ENCODE peak calls at places on chromosomes 2 and 18, in eight cellular contexts. T is tibial artery; P is NCI-H446; W is sigmoid colon; D is HTR-8/SVneo; Z is LoVo; J is stimulated activated CD4-positive, alpha-beta T cell treated with anti-CD3 and anti-CD28 coated beads, Interleukin-15, amount 100 ng/mL, for 48 hours; C is GDM1. M is an unnamed sample.

GRCh38 chr2:3481011-3481400 is 38.3 kb downstream of the ADI1 start:
- DNase-seq in T (no peak), P (no peak), W (no peak), D (no peak), Z (no peak), J (no peak), C (no peak), M (peak)

GRCh38 chr2:175698076-175698475 is 304.0 kb downstream of the LNPK start:
- DNase-seq in T (no peak), P (no peak), W (no peak), D (no peak), Z (no peak), J (no peak), C (no peak), M (no peak)

GRCh38 chr2:120267348-120267747 is 14.7 kb downstream of the RALB start:
- DNase-seq in T (no peak), P (no peak), W (no peak), D (no peak), Z (no peak), J (no peak), C (no peak), M (no peak)

GRCh38 chr18:10047237-10047636 is 133.4 kb downstream of the VAPA start:
- DNase-seq in T (no peak), P (no peak), W (no peak), D (no peak), Z (no peak), J (no peak), C (no peak), M (peak)

GRCh38 chr18:10270160-10270571 is 184.3 kb upstream of the APCDD1 start:
- DNase-seq in T (peak), P (no peak), W (no peak), D (no peak), Z (no peak), J (no peak), C (no peak), M (no peak)

GRCh38 chr2:172361360-172361759 is 66.0 kb upstream of the ITGA6 start:
- DNase-seq in T (no peak), P (no peak), W (no peak), D (no peak), Z (peak), J (no peak), C (no peak), M (no peak)

GRCh38 chr18:23341383-23341782 is 111.7 kb upstream of the RIOK3 start:
- DNase-seq in T (no peak), P (no peak), W (no peak), D (no peak), Z (no peak), J (peak), C (no peak), M (no peak)

GRCh38 chr18:80006726-80007125 is 18.4 kb upstream of the TXNL4A start:
- DNase-seq in T (no peak), P (no peak), W (no peak), D (no peak), Z (no peak), J (no peak), C (no peak), M (no peak)

GRCh38 chr2:148794558-148794957 is 80.5 kb upstream of the KIF5C start:
- DNase-seq in T (no peak), P (no peak), W (no peak), D (no peak), Z (no peak), J (no peak), C (no peak), M (no peak)

GRCh38 chr2:150389487-150389886 is 98.0 kb downstream of the RND3 start:
- DNase-seq in T (no peak), P (no peak), W (no peak), D (no peak), Z (no peak), J (no peak), C (no peak), M (no peak)

GRCh38 chr2:226398580-226398979 is 401.0 kb downstream of the IRS1 start:
- DNase-seq in T (no peak), P (no peak), W (no peak), D (no peak), Z (no peak), J (no peak), C (no peak), M (no peak)

GRCh38 chr2:237201461-237202287 is 116.0 kb downstream of the COPS8 start:
- DNase-seq in T (peak), P (no peak), W (peak), D (peak), Z (peak), J (no peak), C (no peak), M (no peak)

GRCh38 chr2:137928547-137929503 is 35.4 kb upstream of the HNMT start:
- DNase-seq in T (no peak), P (peak), W (no peak), D (peak), Z (peak), J (no peak), C (no peak), M (no peak)

GRCh38 chr2:159022019-159022418 is 53.6 kb downstream of the TANC1 start:
- DNase-seq in T (no peak), P (no peak), W (no peak), D (no peak), Z (no peak), J (no peak), C (no peak), M (no peak)

GRCh38 chr2:200086911-200087310 is 131.5 kb downstream of the MAIP1 start:
- DNase-seq in T (no peak), P (peak), W (no peak), D (no peak), Z (no peak), J (no peak), C (no peak), M (no peak)

GRCh38 chr2:190948671-190949070 is 65.3 kb downstream of the STAT1 start:
- DNase-seq in T (no peak), P (no peak), W (no peak), D (peak), Z (peak), J (no peak), C (no peak), M (no peak)

GRCh38 chr2:234968633-234969328 is 17.0 kb downstream of the SH3BP4 start:
- DNase-seq in T (no peak), P (no peak), W (no peak), D (no peak), Z (no peak), J (no peak), C (no peak), M (peak)

GRCh38 chr2:222470802-222471468 is 46.6 kb downstream of the SGPP2 start:
- DNase-seq in T (no peak), P (no peak), W (no peak), D (no peak), Z (no peak), J (no peak), C (no peak), M (no peak)

GRCh38 chr2:54073796-54074195 is 41.6 kb upstream of the ACYP2 start:
- DNase-seq in T (no peak), P (no peak), W (no peak), D (no peak), Z (peak), J (no peak), C (no peak), M (no peak)

GRCh38 chr2:24339856-24340262 is 20.5 kb downstream of the ITSN2 start:
- DNase-seq in T (no peak), P (no peak), W (no peak), D (no peak), Z (no peak), J (no peak), C (no peak), M (no peak)

GRCh38 chr2:152762202-152762601 is 43.8 kb downstream of the ARL6IP6 start:
- DNase-seq in T (no peak), P (no peak), W (no peak), D (no peak), Z (no peak), J (no peak), C (no peak), M (no peak)

GRCh38 chr18:42137671-42138375 is 182.8 kb downstream of the PIK3C3 start:
- DNase-seq in T (no peak), P (no peak), W (no peak), D (no peak), Z (no peak), J (no peak), C (no peak), M (no peak)

GRCh38 chr2:187466129-187466792 is 18.2 kb upstream of the CALCRL start:
- DNase-seq in T (no peak), P (no peak), W (no peak), D (no peak), Z (no peak), J (no peak), C (no peak), M (no peak)

GRCh38 chr2:145750074-145750473 is 1230.2 kb upstream of the ZEB2 start:
- DNase-seq in T (no peak), P (no peak), W (no peak), D (no peak), Z (no peak), J (no peak), C (no peak), M (no peak)

GRCh38 chr18:37524139-37524538 is 41.5 kb downstream of the CELF4 start:
- DNase-seq in T (no peak), P (no peak), W (no peak), D (no peak), Z (no peak), J (no peak), C (no peak), M (no peak)

GRCh38 chr2:102082591-102083586 is 59.7 kb upstream of the IL1R1 start:
- DNase-seq in T (peak), P (no peak), W (peak), D (no peak), Z (peak), J (no peak), C (peak), M (no peak)

GRCh38 chr2:83233284-83233683 is 1225.8 kb downstream of the SUCLG1 start:
- DNase-seq in T (no peak), P (peak), W (no peak), D (peak), Z (no peak), J (no peak), C (no peak), M (no peak)

GRCh38 chr2:190043441-190043840 is 19.1 kb downstream of the MSTN start:
- DNase-seq in T (no peak), P (no peak), W (no peak), D (no peak), Z (no peak), J (no peak), C (no peak), M (no peak)

GRCh38 chr2:189213226-189213625 is 33.7 kb upstream of the COL5A2 start:
- DNase-seq in T (no peak), P (no peak), W (no peak), D (no peak), Z (no peak), J (no peak), C (no peak), M (no peak)

GRCh38 chr2:197054437-197054836 is 127.9 kb upstream of the PGAP1 start:
- DNase-seq in T (no peak), P (no peak), W (no peak), D (no peak), Z (peak), J (no peak), C (no peak), M (no peak)

GRCh38 chr2:4336855-4337254 is 633.5 kb downstream of the DCDC2C start:
- DNase-seq in T (no peak), P (no peak), W (no peak), D (no peak), Z (no peak), J (no peak), C (no peak), M (no peak)

GRCh38 chr18:48367557-48367956 is 41.6 kb downstream of the ZBTB7C start:
- DNase-seq in T (no peak), P (no peak), W (no peak), D (no peak), Z (no peak), J (no peak), C (no peak), M (no peak)

GRCh38 chr2:23789012-23789411 is 137.9 kb downstream of the ATAD2B start:
- DNase-seq in T (no peak), P (no peak), W (no peak), D (no peak), Z (peak), J (no peak), C (no peak), M (no peak)

GRCh38 chr18:7824970-7825369 is 257.9 kb downstream of the PTPRM start:
- DNase-seq in T (peak), P (no peak), W (no peak), D (no peak), Z (no peak), J (no peak), C (no peak), M (no peak)

GRCh38 chr2:95058466-95058988 is 33.0 kb downstream of the MAL start:
- DNase-seq in T (no peak), P (no peak), W (peak), D (no peak), Z (no peak), J (no peak), C (no peak), M (no peak)

GRCh38 chr2:217886720-217887309 is 116.0 kb downstream of the TNS1 start:
- DNase-seq in T (no peak), P (peak), W (peak), D (peak), Z (peak), J (peak), C (peak), M (peak)

GRCh38 chr18:67813380-67814028 is 297.0 kb upstream of the DSEL start:
- DNase-seq in T (no peak), P (no peak), W (no peak), D (no peak), Z (no peak), J (no peak), C (no peak), M (no peak)

GRCh38 chr2:204748286-204748685 is 203.0 kb downstream of the PARD3B start:
- DNase-seq in T (no peak), P (no peak), W (no peak), D (no peak), Z (no peak), J (no peak), C (no peak), M (no peak)

M was measured in spleen.